ENCODE peak calls at places on chromosomes 3 and 15, in six cellular contexts. R is neuronal stem cell, J is H9, L is H1, X is trophoblast cell, I is mesenchymal stem cell. P is an unnamed sample.

GRCh38 chr3:9026320-9027040 is 63.2 kb upstream of the RAD18 start:
- DNase-seq in X (no peak), R (no peak), I (no peak), L (peak; percentile 4), J (no peak), P (no peak)

GRCh38 chr3:182651461-182651860 is 141.8 kb upstream of the ATP11B start:
- DNase-seq in X (no peak), R (no peak), L (no peak), I (no peak), J (no peak), P (no peak)

GRCh38 chr3:169618894-169619792 is 44.4 kb downstream of the MECOM start:
- DNase-seq in X (no peak), L (no peak), J (no peak), R (no peak), I (no peak), P (no peak)

GRCh38 chr3:174168026-174168425 is 691.1 kb upstream of the NAALADL2 start:
- DNase-seq in L (no peak), J (no peak), R (no peak), I (no peak), X (no peak), P (no peak)

GRCh38 chr15:25812845-25813244 is 50.3 kb downstream of the ATP10A start:
- DNase-seq in X (no peak), I (no peak), J (no peak), L (no peak), R (no peak), P (no peak)

GRCh38 chr3:100492059-100492809 is at the start of gene TMEM45A:
- DNase-seq in X (peak; percentile 99), L (peak; percentile 98), R (peak; percentile 93), J (peak; percentile 97), I (peak; percentile 96), P (peak; percentile 95)

GRCh38 chr3:134647902-134648760 is 2.7 kb downstream of the KY start:
- DNase-seq in J (peak; percentile 20), X (no peak), R (no peak), I (no peak), L (peak; percentile 28), P (no peak)

GRCh38 chr3:193640728-193641127 is 47.7 kb downstream of the OPA1 start:
- DNase-seq in R (no peak), L (no peak), I (no peak), J (no peak), X (no peak), P (peak; percentile 48)

GRCh38 chr3:160641675-160642330 is 35.2 kb upstream of the ARL14 start:
- DNase-seq in J (no peak), R (no peak), X (no peak), L (no peak), I (no peak), P (peak; percentile 8)

GRCh38 chr15:62071711-62072308 is 5.0 kb downstream of the C2CD4A start:
- DNase-seq in L (no peak), J (no peak), R (no peak), I (peak; percentile 50), X (peak; percentile 80), P (peak; percentile 57)

GRCh38 chr3:107928084-107928445 is 162.8 kb downstream of the CD47 start:
- DNase-seq in R (no peak), X (peak; percentile 55), I (peak; percentile 38), L (no peak), J (peak; percentile 38), P (peak; percentile 49)

GRCh38 chr3:179666030-179666429 is 13.2 kb downstream of the USP13 start:
- DNase-seq in J (no peak), L (no peak), X (no peak), I (no peak), R (no peak), P (no peak)

GRCh38 chr3:16262195-16262594 is 2.5 kb downstream of the DPH3 start:
- DNase-seq in I (no peak), J (no peak), R (no peak), L (no peak), X (no peak), P (no peak)

DNA sequence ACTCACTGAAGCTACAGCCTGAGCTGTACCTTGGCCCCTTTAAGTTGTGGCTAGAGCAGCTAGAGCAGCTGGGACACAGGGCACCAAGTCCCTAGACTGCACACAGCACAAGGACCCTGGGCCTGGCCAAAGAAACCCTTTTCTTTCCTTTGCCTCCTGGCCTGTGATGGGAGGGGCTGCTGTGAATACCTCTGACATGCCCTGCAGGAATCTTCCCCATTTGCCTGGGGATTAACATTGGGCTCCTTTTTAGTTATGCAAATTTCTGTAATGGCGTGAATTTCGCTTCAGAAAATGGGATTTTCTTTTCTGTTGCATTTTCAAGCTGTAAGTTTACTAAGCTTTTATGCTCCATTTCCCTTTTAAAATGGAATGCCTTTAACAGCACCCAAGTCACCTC is 611.2 kb upstream of the ARPP21 start:
- DNase-seq in X (no peak), R (no peak), I (no peak), L (no peak), J (no peak), P (no peak)
- H3K18ac ChIP-seq in X (no peak overlapping the region), R (no peak overlapping the region), I (no peak overlapping the region), L (no peak overlapping the region), J (no peak overlapping the region), P (no peak overlapping the region)

DNA sequence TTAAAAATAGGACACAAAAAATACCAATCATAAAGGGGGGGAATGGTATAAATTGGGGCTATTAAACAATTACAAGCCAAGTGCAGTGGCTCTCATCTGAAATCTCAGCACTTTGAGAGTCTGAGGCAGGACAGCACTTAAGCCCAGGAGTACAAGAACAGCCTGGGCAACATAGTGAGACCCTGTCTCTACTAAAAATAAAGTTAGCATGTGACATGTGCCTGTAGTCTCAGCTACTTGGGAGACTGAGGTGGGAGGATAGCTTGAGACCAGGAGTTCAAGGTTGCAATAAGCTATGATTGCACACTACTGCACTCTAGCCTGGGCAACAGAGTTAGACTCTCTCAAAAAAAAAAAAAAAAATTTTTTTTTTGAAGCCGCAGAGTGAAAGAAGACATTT is 23.8 kb upstream of the GABPB1 start:
- DNase-seq in J (no peak), X (no peak), R (no peak), L (no peak), I (no peak), P (no peak)
- H3K4me1 ChIP-seq in J (no peaks in the 10 kb centered on the region), X (no peaks in the 10 kb centered on the region), R (no peaks in the 10 kb centered on the region), L (no peaks in the 10 kb centered on the region), I (no peaks in the 10 kb centered on the region), P (no peaks in the 10 kb centered on the region)

GRCh38 chr15:99437315-99438221 is 128.2 kb upstream of the MEF2A start:
- DNase-seq in J (peak; percentile 26), I (no peak), X (no peak), R (no peak), L (peak; percentile 45), P (no peak)
- H2AFZ ChIP-seq in J (no peak overlapping the region), I (peak overlapping the region; percentile 39), X (no peak overlapping the region), R (peak overlapping the region; percentile 71), L (no peak overlapping the region), P (peak overlapping the region; percentile 10)

DNA sequence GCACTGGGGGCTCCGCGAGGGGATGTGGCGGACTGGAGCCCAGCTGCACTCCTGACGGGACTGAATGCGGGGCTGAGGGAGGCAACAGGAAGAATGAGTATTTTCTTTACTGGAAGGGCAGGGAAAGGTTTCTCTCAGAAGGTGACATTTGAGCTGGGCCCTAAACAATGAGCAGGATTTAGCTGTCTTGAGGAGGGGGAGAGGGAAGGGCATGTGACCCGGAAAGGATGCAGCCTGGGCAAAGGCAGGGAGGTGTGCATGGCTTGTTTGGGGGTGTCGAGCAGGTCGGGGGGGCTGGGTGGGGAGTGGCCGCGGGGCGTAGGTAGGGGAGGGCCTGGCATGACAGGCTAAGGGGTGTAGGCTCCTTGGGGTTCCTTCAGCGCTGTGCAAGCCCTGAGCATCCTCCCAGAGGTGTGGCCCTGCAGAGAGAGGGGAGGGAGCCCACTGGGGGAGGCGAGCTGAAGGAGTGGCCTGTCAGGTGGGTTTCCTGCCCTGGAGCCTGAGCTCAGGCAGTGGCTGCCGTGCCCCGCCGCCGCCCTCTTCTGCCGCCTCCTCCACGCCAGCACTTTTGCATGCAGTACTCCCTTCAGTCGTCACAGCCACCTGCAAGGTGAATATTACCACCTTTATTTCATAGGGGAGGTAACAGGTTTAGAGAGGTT is 17.2 kb upstream of the ANKDD1A start:
- DNase-seq in J (peak; percentile 75), L (peak; percentile 69), X (no peak), R (no peak), I (no peak), P (no peak)
- H3K18ac ChIP-seq in J (peak overlapping the region; percentile 34), L (peak overlapping the region; percentile 76), X (peak overlapping the region; percentile 38), R (peak overlapping the region; percentile 80), I (peak overlapping the region; percentile 83), P (peak overlapping the region; percentile 65)

GRCh38 chr15:63504247-63504978 is at the start of gene USP3:
- DNase-seq in J (peak; percentile 94), R (peak; percentile 95), I (peak; percentile 97), L (peak; percentile 98), X (peak; percentile 98), P (peak; percentile 94)

GRCh38 chr15:63503739-63504246 is 600 bp upstream of the USP3 start:
- DNase-seq in X (peak; percentile 89), L (no peak), J (peak; percentile 63), I (peak; percentile 92), R (no peak), P (peak; percentile 93)

GRCh38 chr15:63504979-63505841 is 817 bp downstream of the USP3 start:
- DNase-seq in I (peak; percentile 82), X (peak; percentile 69), R (peak; percentile 50), J (peak; percentile 53), L (peak; percentile 74), P (peak; percentile 51)

GRCh38 chr15:63506537-63507035 is 2.2 kb downstream of the USP3 start:
- DNase-seq in X (no peak), L (no peak), J (no peak), I (peak; percentile 44), R (no peak), P (no peak)

DNA sequence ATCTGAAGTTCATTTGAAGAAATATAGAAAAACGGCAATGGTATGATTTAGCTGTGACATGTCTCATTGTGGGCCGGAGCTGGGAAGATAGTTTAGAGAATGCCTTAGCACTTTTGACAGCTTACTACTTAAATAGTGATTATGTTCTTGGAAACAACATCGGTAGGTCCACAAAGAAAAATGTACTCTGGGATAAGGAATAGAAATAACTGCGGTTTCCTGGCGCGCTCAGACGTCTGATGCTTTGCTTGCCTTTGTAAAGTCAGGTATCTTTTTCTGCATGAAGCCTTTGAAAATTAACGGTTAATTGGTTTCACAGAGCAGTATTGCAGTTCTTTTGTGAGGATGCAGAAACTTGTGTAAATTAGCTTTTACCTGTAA is 1.4 kb downstream of the USP3 start:
- DNase-seq in I (no peak), L (no peak), J (no peak), R (no peak), X (no peak), P (no peak)
- H3K4me1 ChIP-seq in I (peaks cover 11% of the 10 kb centered on the region), L (peaks cover 19% of the 10 kb centered on the region), J (peaks cover 9% of the 10 kb centered on the region), R (peaks cover 10% of the 10 kb centered on the region), X (peaks cover 3% of the 10 kb centered on the region), P (peaks cover 23% of the 10 kb centered on the region)

GRCh38 chr3:143634991-143635390 is 213.3 kb downstream of the SLC9A9 start:
- DNase-seq in I (no peak), J (no peak), L (no peak), X (no peak), R (no peak), P (no peak)
- H2AFZ ChIP-seq in I (no peak overlapping the region), J (no peak overlapping the region), L (no peak overlapping the region), X (no peak overlapping the region), R (no peak overlapping the region), P (no peak overlapping the region)

GRCh38 chr3:48503406-48504050 is 446 bp downstream of the SHISA5 start:
- DNase-seq in R (peak; percentile 33), L (peak; percentile 78), I (peak; percentile 66), J (peak; percentile 62), X (peak; percentile 60), P (peak; percentile 42)
- H3K18ac ChIP-seq in R (peak overlapping the region; percentile 99), L (peak overlapping the region; percentile 95), I (peak overlapping the region; percentile 93), J (peak overlapping the region; percentile 12), X (peak overlapping the region; percentile 98), P (peak overlapping the region; percentile 26)

GRCh38 chr3:42165211-42165610 is 74.1 kb downstream of the TRAK1 start:
- DNase-seq in I (no peak), R (no peak), J (no peak), L (no peak), X (no peak), P (no peak)
- H3K4me1 ChIP-seq in I (peaks cover 9% of the 10 kb centered on the region), R (peaks cover 5% of the 10 kb centered on the region), J (peaks cover 4% of the 10 kb centered on the region), L (peaks cover 3% of the 10 kb centered on the region), X (peaks cover 11% of the 10 kb centered on the region), P (peaks cover 3% of the 10 kb centered on the region)